ENCODE peak calls at places on chromosomes 16 and 17, in four cellular contexts. T, Y, H and Z are unnamed samples.

GRCh38 chr17:45160505-45161287 is 979 bp upstream of the HEXIM2 start:
- DNase-seq in T (peak), H (peak), Y (no peak), Z (no peak)

GRCh38 chr16:47033176-47033575 is 59.7 kb upstream of the DNAJA2 start:
- DNase-seq in Y (no peak), H (no peak), T (no peak), Z (no peak)

GRCh38 chr16:28878083-28878926 is at the start of gene ATP2A1:
- DNase-seq in Y (no peak), H (no peak), T (no peak), Z (no peak)

GRCh38 chr17:75551276-75551675 is 25.8 kb downstream of the LLGL2 start:
- DNase-seq in T (no peak), Y (no peak), H (no peak), Z (no peak)

GRCh38 chr17:3879181-3879580 is 13.7 kb downstream of the CAMKK1 start:
- DNase-seq in Y (no peak), T (no peak), H (no peak), Z (no peak)

GRCh38 chr17:7024402-7024785 is 1.5 kb downstream of the BCL6B start:
- DNase-seq in Y (no peak), H (no peak), T (no peak), Z (no peak)

GRCh38 chr17:74521701-74522201 is 9.5 kb downstream of the CD300LB start:
- DNase-seq in T (no peak), Y (no peak), H (no peak), Z (no peak)

GRCh38 chr17:14301761-14302401 is 1.0 kb downstream of the HS3ST3B1 start:
- DNase-seq in H (peak), T (peak), Y (no peak), Z (no peak)

GRCh38 chr17:14427914-14428639 is 127.2 kb downstream of the HS3ST3B1 start:
- DNase-seq in Y (no peak), T (peak), H (no peak), Z (no peak)

GRCh38 chr16:7835032-7835431 is 502.4 kb downstream of the RBFOX1 start:
- DNase-seq in T (no peak), H (no peak), Y (no peak), Z (no peak)

GRCh38 chr16:57472665-57473060 is 10.2 kb downstream of the POLR2C start:
- DNase-seq in T (no peak), H (no peak), Y (no peak), Z (no peak)

GRCh38 chr17:36524428-36524876 is 10.2 kb downstream of the MYO19 start:
- DNase-seq in T (no peak), H (no peak), Y (no peak), Z (no peak)

GRCh38 chr17:6782244-6782643 is 6.2 kb downstream of the FBXO39 start:
- DNase-seq in T (no peak), Y (no peak), H (no peak), Z (no peak)

GRCh38 chr17:65797809-65798208 is 236.4 kb upstream of the AXIN2 start:
- DNase-seq in T (peak), H (no peak), Y (no peak), Z (no peak)

GRCh38 chr17:74260525-74260850 is 13.5 kb upstream of the DNAI2 start:
- DNase-seq in H (no peak), Y (no peak), T (no peak), Z (no peak)

GRCh38 chr17:43714338-43715149 is 44.0 kb downstream of the SOST start:
- DNase-seq in H (no peak), Y (no peak), T (no peak), Z (no peak)

GRCh38 chr16:2810651-2811050 is 6.4 kb upstream of the PRSS21 start:
- DNase-seq in H (no peak), Y (no peak), T (no peak), Z (no peak)

GRCh38 chr17:58328195-58329034 is at the start of gene TSPOAP1:
- DNase-seq in H (no peak), Y (no peak), T (peak), Z (peak)

GRCh38 chr16:25692734-25693508 is 1.2 kb downstream of the HS3ST4 start:
- DNase-seq in Y (no peak), H (peak), T (no peak), Z (no peak)

GRCh38 chr16:85153656-85154091 is 41.4 kb upstream of the CIBAR2 start:
- DNase-seq in H (no peak), T (no peak), Y (no peak), Z (no peak)
- TF ChIP-seq CTCF in H (no peak), T (no peak), Y (no peak), Z (no peak)

GRCh38 chr17:35171834-35172233 is 22.4 kb downstream of the SLC35G3 start:
- DNase-seq in H (no peak), T (no peak), Y (no peak), Z (no peak)
- TF ChIP-seq CTCF in H (no peak), T (no peak), Y (no peak), Z (no peak)

GRCh38 chr16:4116328-4117249 is at the start of gene ADCY9:
- DNase-seq in T (peak), H (peak), Y (no peak), Z (no peak)
- TF ChIP-seq CTCF in T (no peak), H (no peak), Y (no peak), Z (no peak)

DNA sequence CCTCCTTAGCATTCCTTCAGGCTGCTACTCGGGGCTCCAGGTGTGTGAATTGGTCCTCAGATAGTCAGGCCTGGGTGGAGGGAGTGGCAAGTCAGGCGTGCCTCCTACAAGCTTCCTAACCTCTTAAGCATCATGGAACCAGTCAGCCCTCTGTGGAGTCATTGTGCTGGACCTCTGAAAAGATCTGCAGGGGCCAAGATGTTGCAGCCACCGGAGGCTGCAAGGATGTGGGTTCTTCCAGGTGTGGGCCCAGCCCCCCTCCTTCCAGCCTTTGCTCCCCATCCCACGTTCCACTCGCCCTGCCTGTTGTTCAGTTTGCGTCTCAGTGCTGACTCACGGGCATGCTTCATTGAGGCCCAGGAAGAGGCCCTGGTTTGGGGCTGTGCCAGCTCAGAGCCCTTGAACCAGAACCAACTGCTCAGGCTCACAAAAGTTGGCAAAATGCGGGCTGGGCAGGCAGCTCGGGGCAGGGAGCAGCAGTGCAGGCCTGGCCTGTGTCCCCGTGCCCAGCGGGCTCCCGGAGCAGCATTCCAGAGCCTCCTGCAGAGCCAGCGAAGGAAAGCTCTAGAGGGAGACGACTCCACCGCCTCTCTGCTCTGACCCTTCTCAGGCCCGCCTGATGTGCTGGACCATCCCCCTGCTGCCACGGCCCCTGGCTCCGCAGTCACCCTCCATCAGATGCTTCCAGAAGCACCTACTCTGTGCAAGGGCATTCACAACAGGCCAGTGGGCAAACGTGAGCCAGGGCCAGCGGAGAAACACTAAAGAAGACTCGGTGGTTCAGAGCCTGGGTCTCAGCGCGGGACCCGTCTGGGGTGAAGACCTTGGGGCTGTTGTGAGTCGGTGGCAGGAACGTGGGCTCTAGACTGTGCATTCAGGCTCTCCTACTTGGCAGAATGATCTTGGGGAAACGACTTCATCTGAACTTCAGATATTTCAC is 7.5 kb downstream of the LDHD start:
- DNase-seq in Y (peak), T (peak), H (no peak), Z (no peak)
- TF ChIP-seq CTCF in Y (no peak), T (no peak), H (no peak), Z (no peak)

GRCh38 chr17:42068979-42069378 is 18.6 kb upstream of the C17orf113 start:
- DNase-seq in H (no peak), Y (no peak), T (no peak), Z (no peak)

GRCh38 chr17:42075789-42076188 is 22.5 kb downstream of the ZNF385C start:
- DNase-seq in Y (no peak), H (no peak), T (no peak), Z (no peak)

GRCh38 chr17:42076797-42077559 is 21.3 kb downstream of the ZNF385C start:
- DNase-seq in T (no peak), Y (no peak), H (no peak), Z (no peak)

GRCh38 chr17:42071810-42072209 is 21.4 kb upstream of the C17orf113 start:
- DNase-seq in Y (no peak), T (no peak), H (no peak), Z (no peak)

DNA sequence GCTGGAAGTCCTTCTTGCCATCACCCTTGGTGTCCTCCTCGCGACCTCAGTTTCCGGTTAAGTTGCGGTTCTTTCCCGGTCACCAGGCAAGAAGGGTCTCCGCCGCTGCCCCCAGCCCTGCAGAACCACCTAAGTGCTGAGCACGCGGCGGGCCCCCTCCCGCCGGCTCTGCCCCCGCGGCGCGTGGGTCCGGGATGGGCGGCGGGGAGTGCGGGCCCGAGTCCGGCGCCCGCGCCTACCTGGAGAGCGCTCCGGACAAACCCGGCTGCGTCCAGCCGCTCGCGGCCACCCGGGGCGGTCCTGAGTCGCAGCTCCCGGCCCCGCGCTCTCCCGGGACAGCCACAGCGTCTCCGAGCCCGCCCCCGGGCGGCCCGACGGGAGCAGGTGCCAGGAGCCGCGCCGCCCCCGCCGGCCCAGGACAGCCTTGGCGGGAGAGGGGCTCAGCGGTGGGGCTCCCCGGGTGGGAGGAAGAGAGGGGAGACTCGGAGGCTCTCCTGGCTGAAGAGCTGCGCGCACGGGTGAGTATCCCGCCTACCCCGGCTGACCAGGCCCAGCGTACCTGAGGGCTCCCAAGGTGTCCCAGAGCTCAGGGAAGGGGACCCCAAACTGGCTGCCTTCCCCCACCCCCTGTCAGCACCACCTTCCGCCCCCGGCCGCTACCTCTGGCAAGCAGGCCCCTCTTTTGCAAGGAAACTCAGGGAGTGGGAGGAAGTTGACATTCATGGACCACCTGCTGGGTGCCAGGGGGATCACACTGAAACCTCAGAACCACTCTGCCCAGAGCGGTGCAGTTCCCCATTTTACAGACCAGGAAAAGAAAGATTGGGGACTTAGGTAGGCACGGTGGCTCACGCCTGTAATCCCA is 22.2 kb upstream of the C17orf113 start:
- DNase-seq in H (peak), T (no peak), Y (no peak), Z (no peak)
- TF ChIP-seq CTCF in H (peak), T (no peak), Y (no peak), Z (peak)

GRCh38 chr17:32769846-32770245 is 107.1 kb downstream of the MYO1D start:
- DNase-seq in Y (no peak), H (no peak), T (no peak), Z (no peak)
- TF ChIP-seq CTCF in Y (no peak), H (peak), T (no peak), Z (no peak)

GRCh38 chr16:11586856-11587642 is at the start of gene LITAF:
- DNase-seq in H (peak), Y (peak), T (peak), Z (no peak)
- TF ChIP-seq CTCF in H (no peak), Y (peak), T (no peak), Z (peak)